ENCODE peak calls at places on chromosomes 3 and 15, in six cellular contexts. One of them, this sample, is unnamed.

GRCh38 chr3:197186887-197187588 is 111.4 kb downstream of the DLG1 start:
- DNase-seq in mucosa of descending colon: no peak
- DNase-seq in amygdala: no peak
- DNase-seq in memory B cell: no peak
- DNase-seq in left lung: no peak
- DNase-seq in NCI-H460: peak
- DNase-seq in this sample: no peak

GRCh38 chr3:104360038-104360437 is 1006.7 kb upstream of the ALCAM start:
- DNase-seq in NCI-H460: no peak
- DNase-seq in amygdala: no peak
- DNase-seq in mucosa of descending colon: no peak
- DNase-seq in left lung: no peak
- DNase-seq in memory B cell: no peak
- DNase-seq in this sample: no peak

GRCh38 chr3:41854956-41855355 is 106.9 kb downstream of the ULK4 start:
- DNase-seq in amygdala: no peak
- DNase-seq in mucosa of descending colon: no peak
- DNase-seq in left lung: no peak
- DNase-seq in memory B cell: no peak
- DNase-seq in NCI-H460: no peak
- DNase-seq in this sample: no peak

GRCh38 chr15:29813009-29813408 is 9.3 kb downstream of the TJP1 start:
- DNase-seq in memory B cell: no peak
- DNase-seq in left lung: no peak
- DNase-seq in mucosa of descending colon: no peak
- DNase-seq in amygdala: no peak
- DNase-seq in NCI-H460: no peak
- DNase-seq in this sample: no peak

GRCh38 chr3:185645596-185646381 is 59.7 kb downstream of the SENP2 start:
- DNase-seq in left lung: no peak
- DNase-seq in amygdala: no peak
- DNase-seq in NCI-H460: no peak
- DNase-seq in mucosa of descending colon: no peak
- DNase-seq in memory B cell: no peak
- DNase-seq in this sample: no peak

GRCh38 chr15:74823324-74823723 is 3.1 kb upstream of the CPLX3 start:
- DNase-seq in left lung: no peak
- DNase-seq in NCI-H460: no peak
- DNase-seq in mucosa of descending colon: no peak
- DNase-seq in amygdala: no peak
- DNase-seq in memory B cell: no peak
- DNase-seq in this sample: no peak

GRCh38 chr3:149339931-149340309 is 6.5 kb upstream of the TM4SF18 start:
- DNase-seq in mucosa of descending colon: peak
- DNase-seq in memory B cell: no peak
- DNase-seq in NCI-H460: peak
- DNase-seq in left lung: peak
- DNase-seq in amygdala: no peak
- DNase-seq in this sample: no peak

GRCh38 chr3:136197159-136197715 is 1.1 kb upstream of the MSL2 start:
- DNase-seq in memory B cell: no peak
- DNase-seq in NCI-H460: no peak
- DNase-seq in amygdala: no peak
- DNase-seq in mucosa of descending colon: no peak
- DNase-seq in left lung: no peak
- DNase-seq in this sample: no peak

GRCh38 chr3:100089802-100090668 is 24.3 kb downstream of the FILIP1L start:
- DNase-seq in mucosa of descending colon: no peak
- DNase-seq in NCI-H460: no peak
- DNase-seq in memory B cell: no peak
- DNase-seq in left lung: no peak
- DNase-seq in amygdala: no peak
- DNase-seq in this sample: no peak

GRCh38 chr3:192409838-192410683 is 317.3 kb downstream of the FGF12 start:
- DNase-seq in amygdala: no peak
- DNase-seq in memory B cell: no peak
- DNase-seq in left lung: peak
- DNase-seq in mucosa of descending colon: no peak
- DNase-seq in NCI-H460: no peak
- DNase-seq in this sample: no peak

GRCh38 chr15:50758712-50759205 is 6.7 kb downstream of the SPPL2A start:
- DNase-seq in NCI-H460: no peak
- DNase-seq in memory B cell: no peak
- DNase-seq in mucosa of descending colon: no peak
- DNase-seq in amygdala: no peak
- DNase-seq in left lung: no peak
- DNase-seq in this sample: no peak

GRCh38 chr3:171660126-171660661 is 150.1 kb downstream of the PLD1 start:
- DNase-seq in memory B cell: no peak
- DNase-seq in NCI-H460: no peak
- DNase-seq in left lung: no peak
- DNase-seq in amygdala: no peak
- DNase-seq in mucosa of descending colon: no peak
- DNase-seq in this sample: no peak

GRCh38 chr15:100650685-100651084 is 48.3 kb downstream of the ASB7 start:
- DNase-seq in left lung: no peak
- DNase-seq in memory B cell: no peak
- DNase-seq in mucosa of descending colon: no peak
- DNase-seq in NCI-H460: no peak
- DNase-seq in amygdala: no peak
- DNase-seq in this sample: no peak

GRCh38 chr3:117165611-117166051 is 456.1 kb downstream of the TUSC7 start:
- DNase-seq in NCI-H460: no peak
- DNase-seq in memory B cell: no peak
- DNase-seq in amygdala: no peak
- DNase-seq in left lung: no peak
- DNase-seq in mucosa of descending colon: no peak
- DNase-seq in this sample: no peak

GRCh38 chr3:46867550-46867898 is 4.3 kb upstream of the MYL3 start:
- DNase-seq in amygdala: peak
- DNase-seq in mucosa of descending colon: peak
- DNase-seq in memory B cell: no peak
- DNase-seq in left lung: peak
- DNase-seq in NCI-H460: no peak
- DNase-seq in this sample: peak

GRCh38 chr3:195001961-195002861 is 268.7 kb downstream of the XXYLT1 start:
- DNase-seq in mucosa of descending colon: peak
- DNase-seq in NCI-H460: peak
- DNase-seq in amygdala: no peak
- DNase-seq in left lung: no peak
- DNase-seq in memory B cell: peak
- DNase-seq in this sample: no peak

GRCh38 chr15:61227269-61228024 is 1.7 kb downstream of the RORA start:
- DNase-seq in NCI-H460: no peak
- DNase-seq in left lung: peak
- DNase-seq in mucosa of descending colon: no peak
- DNase-seq in amygdala: no peak
- DNase-seq in memory B cell: no peak
- DNase-seq in this sample: peak